ENCODE peak calls at places on chromosomes 3 and 15, in ten cellular contexts. One of them, this sample, is unnamed. For H3K9me3, the result is how much of the 10 kb centered on the place peaks cover.

GRCh38 chr3:76040946-76041345 is 255.6 kb upstream of the ZNF717 start:
- DNase-seq in AG04450: no peak
- DNase-seq in tibial artery: no peak
- DNase-seq in mucosa of descending colon: no peak
- DNase-seq in GM23248: peak
- DNase-seq in Peyer's patch: no peak
- DNase-seq in trophoblast cell: peak
- DNase-seq in naive thymus-derived CD4-positive, alpha-beta T cell: no peak
- DNase-seq in transverse colon: no peak
- DNase-seq in MG63: no peak
- DNase-seq in this sample: no peak

GRCh38 chr3:125023833-125024560 is 31.8 kb downstream of the HEG1 start:
- DNase-seq in trophoblast cell: peak
- DNase-seq in AG04450: no peak
- DNase-seq in MG63: no peak
- DNase-seq in Peyer's patch: no peak
- DNase-seq in tibial artery: no peak
- DNase-seq in transverse colon: no peak
- DNase-seq in GM23248: no peak
- DNase-seq in naive thymus-derived CD4-positive, alpha-beta T cell: no peak
- DNase-seq in mucosa of descending colon: no peak
- DNase-seq in this sample: no peak

GRCh38 chr15:66472176-66472999 is 25.2 kb downstream of the SNAPC5 start:
- DNase-seq in GM23248: peak
- DNase-seq in naive thymus-derived CD4-positive, alpha-beta T cell: peak
- DNase-seq in tibial artery: no peak
- DNase-seq in transverse colon: peak
- DNase-seq in MG63: no peak
- DNase-seq in AG04450: no peak
- DNase-seq in Peyer's patch: no peak
- DNase-seq in trophoblast cell: peak
- DNase-seq in mucosa of descending colon: no peak
- DNase-seq in this sample: no peak

GRCh38 chr3:155676252-155676981 is 68.5 kb downstream of the PLCH1 start:
- DNase-seq in Peyer's patch: no peak
- DNase-seq in MG63: peak
- DNase-seq in transverse colon: peak
- DNase-seq in trophoblast cell: peak
- DNase-seq in tibial artery: no peak
- DNase-seq in naive thymus-derived CD4-positive, alpha-beta T cell: no peak
- DNase-seq in AG04450: no peak
- DNase-seq in mucosa of descending colon: no peak
- DNase-seq in GM23248: peak
- DNase-seq in this sample: no peak

GRCh38 chr3:194058189-194058571 is 77.8 kb upstream of the HES1 start:
- DNase-seq in AG04450: no peak
- DNase-seq in Peyer's patch: peak
- DNase-seq in tibial artery: peak
- DNase-seq in trophoblast cell: peak
- DNase-seq in MG63: peak
- DNase-seq in naive thymus-derived CD4-positive, alpha-beta T cell: peak
- DNase-seq in GM23248: peak
- DNase-seq in mucosa of descending colon: peak
- DNase-seq in transverse colon: peak
- DNase-seq in this sample: peak

GRCh38 chr3:43770426-43771103 is 79.8 kb downstream of the ABHD5 start:
- DNase-seq in MG63: no peak
- DNase-seq in trophoblast cell: peak
- DNase-seq in mucosa of descending colon: peak
- DNase-seq in naive thymus-derived CD4-positive, alpha-beta T cell: no peak
- DNase-seq in Peyer's patch: peak
- DNase-seq in tibial artery: peak
- DNase-seq in transverse colon: peak
- DNase-seq in AG04450: no peak
- DNase-seq in GM23248: peak
- DNase-seq in this sample: peak

GRCh38 chr3:25064681-25065080 is 363.4 kb upstream of the RARB start:
- DNase-seq in Peyer's patch: no peak
- DNase-seq in transverse colon: no peak
- DNase-seq in GM23248: no peak
- DNase-seq in AG04450: no peak
- DNase-seq in trophoblast cell: no peak
- DNase-seq in MG63: no peak
- DNase-seq in naive thymus-derived CD4-positive, alpha-beta T cell: no peak
- DNase-seq in tibial artery: no peak
- DNase-seq in mucosa of descending colon: no peak
- DNase-seq in this sample: no peak

GRCh38 chr15:55900019-55900418 is 93.4 kb downstream of the NEDD4 start:
- DNase-seq in tibial artery: no peak
- DNase-seq in Peyer's patch: no peak
- DNase-seq in naive thymus-derived CD4-positive, alpha-beta T cell: no peak
- DNase-seq in MG63: no peak
- DNase-seq in mucosa of descending colon: no peak
- DNase-seq in AG04450: no peak
- DNase-seq in transverse colon: no peak
- DNase-seq in trophoblast cell: no peak
- DNase-seq in GM23248: no peak
- DNase-seq in this sample: no peak

DNA sequence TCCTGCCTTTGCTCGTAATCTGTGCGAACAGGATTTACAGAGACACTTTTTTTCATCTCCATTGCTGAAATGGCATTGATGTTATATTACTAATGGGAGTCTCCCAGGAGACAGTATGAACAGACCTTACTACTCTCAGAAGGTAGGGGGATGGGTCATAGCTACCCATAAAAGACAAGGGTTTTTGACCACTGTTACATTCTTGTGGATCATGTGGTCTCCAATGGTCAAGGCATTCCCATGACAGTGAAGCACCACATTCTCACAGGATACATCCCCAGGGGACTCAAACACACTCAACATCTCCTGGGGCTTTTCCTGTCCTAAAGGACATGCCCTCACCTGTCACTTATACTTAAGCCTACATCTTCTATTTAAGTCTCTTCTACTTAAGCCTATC is 40.8 kb downstream of the MKRN3 start:
- DNase-seq in mucosa of descending colon: no peak
- DNase-seq in Peyer's patch: no peak
- DNase-seq in transverse colon: no peak
- DNase-seq in GM23248: no peak
- DNase-seq in tibial artery: no peak
- DNase-seq in AG04450: no peak
- DNase-seq in MG63: no peak
- DNase-seq in naive thymus-derived CD4-positive, alpha-beta T cell: no peak
- DNase-seq in trophoblast cell: no peak
- DNase-seq in this sample: no peak
- H3K9me3 ChIP-seq in mucosa of descending colon: under half
- H3K9me3 ChIP-seq in Peyer's patch: under half
- H3K9me3 ChIP-seq in transverse colon: under half
- H3K9me3 ChIP-seq in GM23248: under half
- H3K9me3 ChIP-seq in tibial artery: under half
- H3K9me3 ChIP-seq in AG04450: under half
- H3K9me3 ChIP-seq in MG63: under half
- H3K9me3 ChIP-seq in naive thymus-derived CD4-positive, alpha-beta T cell: under half
- H3K9me3 ChIP-seq in trophoblast cell: under half
- H3K9me3 ChIP-seq in this sample: under half

GRCh38 chr15:101237161-101237775 is 14.6 kb downstream of the CHSY1 start:
- DNase-seq in GM23248: no peak
- DNase-seq in tibial artery: no peak
- DNase-seq in MG63: no peak
- DNase-seq in Peyer's patch: no peak
- DNase-seq in mucosa of descending colon: no peak
- DNase-seq in AG04450: no peak
- DNase-seq in naive thymus-derived CD4-positive, alpha-beta T cell: no peak
- DNase-seq in trophoblast cell: no peak
- DNase-seq in transverse colon: no peak
- DNase-seq in this sample: no peak

GRCh38 chr15:101233651-101234281 is 18.1 kb downstream of the CHSY1 start:
- DNase-seq in naive thymus-derived CD4-positive, alpha-beta T cell: no peak
- DNase-seq in transverse colon: no peak
- DNase-seq in trophoblast cell: no peak
- DNase-seq in tibial artery: no peak
- DNase-seq in MG63: no peak
- DNase-seq in Peyer's patch: no peak
- DNase-seq in GM23248: no peak
- DNase-seq in mucosa of descending colon: no peak
- DNase-seq in AG04450: no peak
- DNase-seq in this sample: no peak

GRCh38 chr15:101228313-101228712 is 23.5 kb downstream of the CHSY1 start:
- DNase-seq in mucosa of descending colon: no peak
- DNase-seq in naive thymus-derived CD4-positive, alpha-beta T cell: no peak
- DNase-seq in Peyer's patch: no peak
- DNase-seq in GM23248: no peak
- DNase-seq in MG63: no peak
- DNase-seq in transverse colon: no peak
- DNase-seq in AG04450: no peak
- DNase-seq in trophoblast cell: no peak
- DNase-seq in tibial artery: no peak
- DNase-seq in this sample: no peak

DNA sequence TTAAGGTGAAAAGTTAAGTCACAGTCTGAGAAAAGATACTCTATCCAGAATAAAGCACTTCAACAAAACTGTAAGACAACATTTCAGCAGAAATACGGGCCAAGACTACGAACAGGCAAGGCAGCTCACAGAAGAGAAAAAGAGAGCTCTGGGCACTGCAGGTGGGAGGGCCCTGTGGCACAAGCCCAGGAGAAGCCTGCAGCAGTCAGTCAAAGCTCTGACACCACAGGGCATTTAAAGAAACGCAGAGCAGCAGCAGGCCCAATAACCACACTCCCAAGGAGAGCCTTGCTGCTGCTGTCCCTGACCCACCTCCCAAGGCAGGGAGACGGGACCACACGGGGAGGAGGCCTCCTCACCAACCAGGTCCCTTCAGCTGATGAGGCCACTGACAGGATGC is 19.2 kb downstream of the CHSY1 start:
- DNase-seq in AG04450: no peak
- DNase-seq in Peyer's patch: no peak
- DNase-seq in transverse colon: no peak
- DNase-seq in MG63: no peak
- DNase-seq in naive thymus-derived CD4-positive, alpha-beta T cell: no peak
- DNase-seq in GM23248: no peak
- DNase-seq in mucosa of descending colon: no peak
- DNase-seq in trophoblast cell: no peak
- DNase-seq in tibial artery: no peak
- DNase-seq in this sample: peak
- H3K4me3 ChIP-seq in AG04450: no peak
- H3K4me3 ChIP-seq in Peyer's patch: no peak
- H3K4me3 ChIP-seq in transverse colon: no peak
- H3K4me3 ChIP-seq in MG63: no peak
- H3K4me3 ChIP-seq in naive thymus-derived CD4-positive, alpha-beta T cell: no peak
- H3K4me3 ChIP-seq in GM23248: no peak
- H3K4me3 ChIP-seq in mucosa of descending colon: no peak
- H3K4me3 ChIP-seq in trophoblast cell: no peak
- H3K4me3 ChIP-seq in tibial artery: no peak
- H3K4me3 ChIP-seq in this sample: peak

GRCh38 chr3:20680990-20681628 is 495.1 kb upstream of the SGO1 start:
- DNase-seq in MG63: no peak
- DNase-seq in transverse colon: no peak
- DNase-seq in trophoblast cell: no peak
- DNase-seq in naive thymus-derived CD4-positive, alpha-beta T cell: no peak
- DNase-seq in GM23248: no peak
- DNase-seq in mucosa of descending colon: no peak
- DNase-seq in AG04450: no peak
- DNase-seq in tibial artery: no peak
- DNase-seq in Peyer's patch: no peak
- DNase-seq in this sample: no peak

GRCh38 chr3:20682573-20682972 is 496.6 kb upstream of the SGO1 start:
- DNase-seq in naive thymus-derived CD4-positive, alpha-beta T cell: no peak
- DNase-seq in tibial artery: no peak
- DNase-seq in GM23248: no peak
- DNase-seq in mucosa of descending colon: no peak
- DNase-seq in MG63: no peak
- DNase-seq in Peyer's patch: no peak
- DNase-seq in AG04450: no peak
- DNase-seq in trophoblast cell: peak
- DNase-seq in transverse colon: no peak
- DNase-seq in this sample: no peak

DNA sequence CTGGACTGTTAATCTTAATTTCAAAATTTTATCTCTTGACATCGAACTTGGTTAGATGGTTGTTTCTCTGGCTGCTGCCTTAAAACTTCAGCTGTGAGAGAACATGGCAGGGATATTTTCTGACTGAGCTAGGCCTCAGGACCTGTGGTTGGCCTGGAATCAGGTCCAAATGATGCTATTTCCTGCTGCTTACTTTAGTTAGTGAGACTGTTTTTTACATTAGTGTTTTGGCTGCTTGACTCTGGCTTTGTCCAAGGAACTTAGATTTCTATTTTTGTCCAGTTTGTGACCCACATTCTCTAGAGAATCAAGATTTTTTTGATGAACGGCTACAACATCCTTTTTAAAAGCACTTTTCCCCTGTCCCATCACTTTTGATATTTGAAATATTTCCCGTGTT is 497.9 kb upstream of the SGO1 start:
- DNase-seq in GM23248: peak
- DNase-seq in naive thymus-derived CD4-positive, alpha-beta T cell: no peak
- DNase-seq in tibial artery: peak
- DNase-seq in transverse colon: no peak
- DNase-seq in mucosa of descending colon: no peak
- DNase-seq in Peyer's patch: no peak
- DNase-seq in trophoblast cell: no peak
- DNase-seq in MG63: peak
- DNase-seq in AG04450: no peak
- DNase-seq in this sample: no peak
- H3K9me3 ChIP-seq in GM23248: under half
- H3K9me3 ChIP-seq in naive thymus-derived CD4-positive, alpha-beta T cell: under half
- H3K9me3 ChIP-seq in tibial artery: under half
- H3K9me3 ChIP-seq in transverse colon: under half
- H3K9me3 ChIP-seq in mucosa of descending colon: under half
- H3K9me3 ChIP-seq in Peyer's patch: under half
- H3K9me3 ChIP-seq in trophoblast cell: under half
- H3K9me3 ChIP-seq in MG63: under half
- H3K9me3 ChIP-seq in AG04450: under half
- H3K9me3 ChIP-seq in this sample: under half

GRCh38 chr3:156814295-156814694 is 11.9 kb upstream of the LEKR1 start:
- DNase-seq in transverse colon: no peak
- DNase-seq in tibial artery: no peak
- DNase-seq in mucosa of descending colon: no peak
- DNase-seq in naive thymus-derived CD4-positive, alpha-beta T cell: no peak
- DNase-seq in GM23248: no peak
- DNase-seq in trophoblast cell: no peak
- DNase-seq in MG63: peak
- DNase-seq in Peyer's patch: no peak
- DNase-seq in AG04450: no peak
- DNase-seq in this sample: no peak

GRCh38 chr3:156816794-156817741 is 9.1 kb upstream of the LEKR1 start:
- DNase-seq in naive thymus-derived CD4-positive, alpha-beta T cell: peak
- DNase-seq in MG63: peak
- DNase-seq in transverse colon: peak
- DNase-seq in GM23248: peak
- DNase-seq in trophoblast cell: peak
- DNase-seq in Peyer's patch: peak
- DNase-seq in tibial artery: peak
- DNase-seq in mucosa of descending colon: peak
- DNase-seq in AG04450: no peak
- DNase-seq in this sample: peak

GRCh38 chr3:156817931-156818765 is 8.0 kb upstream of the LEKR1 start:
- DNase-seq in naive thymus-derived CD4-positive, alpha-beta T cell: no peak
- DNase-seq in MG63: no peak
- DNase-seq in Peyer's patch: no peak
- DNase-seq in transverse colon: no peak
- DNase-seq in mucosa of descending colon: no peak
- DNase-seq in GM23248: peak
- DNase-seq in trophoblast cell: no peak
- DNase-seq in AG04450: no peak
- DNase-seq in tibial artery: no peak
- DNase-seq in this sample: no peak

GRCh38 chr3:156818890-156819289 is 7.3 kb upstream of the LEKR1 start:
- DNase-seq in mucosa of descending colon: no peak
- DNase-seq in naive thymus-derived CD4-positive, alpha-beta T cell: no peak
- DNase-seq in Peyer's patch: no peak
- DNase-seq in GM23248: peak
- DNase-seq in transverse colon: no peak
- DNase-seq in MG63: peak
- DNase-seq in tibial artery: no peak
- DNase-seq in AG04450: no peak
- DNase-seq in trophoblast cell: peak
- DNase-seq in this sample: no peak

GRCh38 chr3:156816091-156816793 is 9.9 kb upstream of the LEKR1 start:
- DNase-seq in AG04450: no peak
- DNase-seq in GM23248: peak
- DNase-seq in tibial artery: no peak
- DNase-seq in Peyer's patch: peak
- DNase-seq in mucosa of descending colon: peak
- DNase-seq in MG63: peak
- DNase-seq in transverse colon: peak
- DNase-seq in trophoblast cell: peak
- DNase-seq in naive thymus-derived CD4-positive, alpha-beta T cell: peak
- DNase-seq in this sample: peak
- H3K4me3 ChIP-seq in AG04450: peak
- H3K4me3 ChIP-seq in GM23248: peak
- H3K4me3 ChIP-seq in tibial artery: peak
- H3K4me3 ChIP-seq in Peyer's patch: peak
- H3K4me3 ChIP-seq in mucosa of descending colon: peak
- H3K4me3 ChIP-seq in MG63: peak
- H3K4me3 ChIP-seq in transverse colon: peak
- H3K4me3 ChIP-seq in trophoblast cell: peak
- H3K4me3 ChIP-seq in naive thymus-derived CD4-positive, alpha-beta T cell: peak
- H3K4me3 ChIP-seq in this sample: peak